ENCODE peak calls at places on chromosomes 12 and 14, in six cellular contexts. H, S, P, U, V and J are unnamed samples.

GRCh38 chr12:72560370-72560769 is 288.2 kb downstream of the TRHDE start:
- DNase-seq in H (no peak), S (no peak), P (no peak), U (no peak), V (no peak), J (no peak)

GRCh38 chr12:95215925-95216324 is 1.3 kb downstream of the FGD6 start:
- DNase-seq in H (no peak), S (no peak), P (peak; percentile 78), U (no peak), V (no peak), J (no peak)

GRCh38 chr14:61197416-61197815 is 83.7 kb downstream of the TMEM30B start:
- DNase-seq in H (no peak), S (no peak), P (no peak), U (no peak), V (no peak), J (no peak)

GRCh38 chr14:68854421-68854820 is 61.6 kb upstream of the ZFP36L1 start:
- DNase-seq in H (no peak), S (no peak), P (no peak), U (no peak), V (no peak), J (no peak)

GRCh38 chr12:108613548-108613947 is 15.7 kb upstream of the TMEM119 start:
- DNase-seq in H (no peak), S (no peak), P (no peak), U (no peak), V (no peak), J (no peak)

GRCh38 chr14:68140111-68140741 is 320.6 kb downstream of the RAD51B start:
- DNase-seq in H (peak; percentile 72), S (peak; percentile 96), P (peak; percentile 86), U (peak; percentile 99), V (peak; percentile 38), J (peak; percentile 98)

GRCh38 chr12:87444039-87444438 is 585.2 kb downstream of the C12orf50 start:
- DNase-seq in H (no peak), S (no peak), P (no peak), U (no peak), V (no peak), J (no peak)

GRCh38 chr12:48771588-48772112 is 17.2 kb downstream of the ADCY6 start:
- DNase-seq in H (no peak), S (no peak), P (no peak), U (no peak), V (no peak), J (no peak)

GRCh38 chr12:13293086-13293485 is 96.6 kb downstream of the EMP1 start:
- DNase-seq in H (no peak), S (no peak), P (no peak), U (no peak), V (no peak), J (no peak)

GRCh38 chr14:37824936-37825698 is 229.7 kb downstream of the TTC6 start:
- DNase-seq in H (no peak), S (no peak), P (no peak), U (no peak), V (no peak), J (no peak)

GRCh38 chr14:97994020-97994531 is 1196.9 kb downstream of the VRK1 start:
- DNase-seq in H (no peak), S (no peak), P (no peak), U (no peak), V (no peak), J (no peak)

GRCh38 chr12:105267711-105268110 is 31.7 kb upstream of the APPL2 start:
- DNase-seq in H (no peak), S (no peak), P (no peak), U (peak; percentile 21), V (no peak), J (no peak)

GRCh38 chr14:79516009-79516408 is 695.3 kb downstream of the DIO2 start:
- DNase-seq in H (no peak), S (no peak), P (no peak), U (no peak), V (no peak), J (no peak)

GRCh38 chr12:7856516-7856915 is 16.2 kb downstream of the SLC2A14 start:
- DNase-seq in H (no peak), S (no peak), P (no peak), U (no peak), V (no peak), J (no peak)

GRCh38 chr14:102726191-102726949 is 50.9 kb upstream of the TRAF3 start:
- DNase-seq in H (no peak), S (no peak), P (no peak), U (no peak), V (peak; percentile 67), J (no peak)

GRCh38 chr12:12508612-12509011 is 54.1 kb downstream of the DUSP16 start:
- DNase-seq in H (no peak), S (no peak), P (no peak), U (no peak), V (no peak), J (no peak)

GRCh38 chr12:76029982-76030377 is 1.6 kb downstream of the PHLDA1 start:
- DNase-seq in H (no peak), S (no peak), P (peak; percentile 59), U (no peak), V (no peak), J (no peak)

GRCh38 chr12:70919597-70920035 is 922 bp downstream of the PTPRR start:
- DNase-seq in H (no peak), S (no peak), P (no peak), U (no peak), V (no peak), J (no peak)

GRCh38 chr14:32003585-32003984 is 73.5 kb upstream of the ARHGAP5 start:
- DNase-seq in H (no peak), S (no peak), P (no peak), U (no peak), V (no peak), J (no peak)

GRCh38 chr14:77882631-77883030 is 82.7 kb downstream of the ADCK1 start:
- DNase-seq in H (peak; percentile 45), S (no peak), P (no peak), U (no peak), V (no peak), J (no peak)

GRCh38 chr12:15979096-15980091 is 68.3 kb downstream of the DERA start:
- DNase-seq in H (no peak), S (peak; percentile 78), P (peak; percentile 24), U (peak; percentile 98), V (no peak), J (peak; percentile 26)

GRCh38 chr14:86802726-86803125 is 1190.3 kb downstream of the GALC start:
- DNase-seq in H (no peak), S (no peak), P (no peak), U (no peak), V (no peak), J (no peak)

GRCh38 chr12:93776581-93777018 is 99.4 kb downstream of the CRADD start:
- DNase-seq in H (no peak), S (peak; percentile 69), P (no peak), U (peak; percentile 79), V (no peak), J (no peak)

GRCh38 chr12:15796493-15797141 is 7.4 kb upstream of the EPS8 start:
- DNase-seq in H (no peak), S (no peak), P (peak; percentile 27), U (no peak), V (no peak), J (no peak)

GRCh38 chr14:101031721-101032120 is 128.2 kb upstream of the RTL1 start:
- DNase-seq in H (no peak), S (no peak), P (no peak), U (no peak), V (no peak), J (no peak)

GRCh38 chr14:90293766-90294471 is 37.6 kb downstream of the PSMC1 start:
- DNase-seq in H (no peak), S (no peak), P (no peak), U (no peak), V (no peak), J (no peak)

GRCh38 chr12:111067498-111067897 is 147.1 kb upstream of the MYL2 start:
- DNase-seq in H (no peak), S (no peak), P (no peak), U (no peak), V (peak; percentile 30), J (no peak)

GRCh38 chr14:61488417-61488816 is 167.0 kb downstream of the PRKCH start:
- DNase-seq in H (no peak), S (no peak), P (no peak), U (no peak), V (no peak), J (no peak)

DNA sequence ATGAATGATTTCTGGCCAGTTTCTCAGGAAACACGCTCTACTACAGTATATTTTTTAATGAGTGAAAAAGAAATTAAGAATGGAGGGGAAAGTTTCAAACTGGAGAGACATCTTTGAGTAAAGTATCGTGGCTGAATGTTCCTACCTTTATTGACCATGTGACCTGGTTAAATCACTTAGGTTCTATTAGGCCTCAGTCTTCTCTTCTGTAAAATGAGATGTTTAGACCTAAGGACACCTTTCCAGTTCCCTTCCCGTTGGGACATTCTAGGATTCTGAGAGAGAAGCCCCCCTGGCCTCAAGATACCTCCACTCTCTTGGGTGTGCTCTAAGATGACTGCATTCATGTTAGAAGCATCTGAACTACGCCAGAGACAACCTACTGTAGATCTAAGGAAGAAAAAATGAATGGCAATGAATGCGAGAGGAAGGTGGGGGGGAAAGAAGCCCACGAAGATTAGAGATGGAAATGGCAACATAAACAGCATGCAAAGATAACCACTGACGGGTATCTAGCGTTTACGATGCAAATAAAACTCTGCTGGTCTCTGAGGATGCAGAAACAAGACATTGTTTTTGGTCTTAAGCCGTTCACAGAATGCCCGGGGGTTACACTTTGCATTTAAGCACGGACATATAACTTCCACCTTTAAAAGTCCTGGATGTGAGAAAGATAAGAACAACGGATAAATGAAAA is 632 bp upstream of the CPSF6 start:
- DNase-seq in H (no peak), S (no peak), P (no peak), U (no peak), V (no peak), J (no peak)
- TF ChIP-seq CTCF in H (no peak), S (no peak), P (no peak), U (no peak), V (no peak), J (no peak)

GRCh38 chr12:99605-100004 is 33.0 kb downstream of the IQSEC3 start:
- DNase-seq in H (no peak), S (peak; percentile 20), P (no peak), U (no peak), V (no peak), J (no peak)
- H3K27me3 ChIP-seq in H (no peaks in the 10 kb centered on the region), S (peaks cover 28% of the 10 kb centered on the region), P (peaks cover 20% of the 10 kb centered on the region), U (peaks cover 25% of the 10 kb centered on the region), V (no peaks in the 10 kb centered on the region), J (peaks cover 43% of the 10 kb centered on the region)

GRCh38 chr12:121352053-121353018 is at the start of gene ANAPC5:
- DNase-seq in H (peak; percentile 96), S (peak; percentile 95), P (peak; percentile 99), U (peak; percentile 97), V (peak; percentile 94), J (peak; percentile 97)
- TF ChIP-seq CTCF in H (no peak), S (no peak), P (no peak), U (no peak), V (peak; percentile 33), J (no peak)

GRCh38 chr12:28574746-28575592 is 384.7 kb downstream of the CCDC91 start:
- DNase-seq in H (peak; percentile 7), S (no peak), P (no peak), U (no peak), V (no peak), J (no peak)

GRCh38 chr12:28578833-28579252 is 388.6 kb downstream of the CCDC91 start:
- DNase-seq in H (no peak), S (no peak), P (no peak), U (no peak), V (no peak), J (no peak)

GRCh38 chr12:28578361-28578760 is 388.1 kb downstream of the CCDC91 start:
- DNase-seq in H (no peak), S (no peak), P (no peak), U (peak; percentile 23), V (no peak), J (no peak)

GRCh38 chr12:28569698-28570411 is 379.6 kb downstream of the CCDC91 start:
- DNase-seq in H (no peak), S (peak; percentile 74), P (peak; percentile 42), U (peak; percentile 88), V (no peak), J (no peak)

GRCh38 chr12:28575593-28576205 is 385.4 kb downstream of the CCDC91 start:
- DNase-seq in H (no peak), S (no peak), P (no peak), U (no peak), V (no peak), J (no peak)
- H3K27me3 ChIP-seq in H (no peaks in the 10 kb centered on the region), S (no peaks in the 10 kb centered on the region), P (no peaks in the 10 kb centered on the region), U (no peaks in the 10 kb centered on the region), V (no peaks in the 10 kb centered on the region), J (no peaks in the 10 kb centered on the region)